ENCODE peak calls at places on chromosomes 2 and 18, in four cellular contexts. U, I, Z and G are unnamed samples.

GRCh38 chr2:8391584-8391983 is 290.3 kb upstream of the ID2 start:
- DNase-seq in U (no peak), I (no peak), Z (no peak), G (no peak)

GRCh38 chr2:226609361-226609760 is 190.3 kb downstream of the IRS1 start:
- DNase-seq in Z (no peak), U (no peak), I (no peak), G (no peak)

GRCh38 chr2:224284134-224284946 is 117.6 kb downstream of the FAM124B start:
- DNase-seq in I (peak; percentile 73), Z (peak; percentile 6), U (peak; percentile 23), G (no peak)

GRCh38 chr2:219286436-219287115 is 7.4 kb downstream of the DNAJB2 start:
- DNase-seq in I (no peak), U (no peak), Z (no peak), G (no peak)

GRCh38 chr2:174573621-174574081 is 24.0 kb downstream of the WIPF1 start:
- DNase-seq in U (no peak), I (no peak), Z (no peak), G (no peak)

GRCh38 chr2:12769492-12770105 is 52.9 kb downstream of the TRIB2 start:
- DNase-seq in U (no peak), I (no peak), Z (no peak), G (no peak)

GRCh38 chr2:168428431-168428830 is 27.6 kb upstream of the CERS6 start:
- DNase-seq in U (no peak), Z (no peak), I (no peak), G (no peak)

GRCh38 chr2:55418512-55419235 is 982 bp downstream of the CCDC88A start:
- DNase-seq in Z (peak; percentile 22), I (peak; percentile 30), U (no peak), G (no peak)

GRCh38 chr2:160062283-160063005 is at the start of gene PLA2R1:
- DNase-seq in U (peak; percentile 73), I (no peak), Z (no peak), G (no peak)

GRCh38 chr18:79396431-79397287 is 929 bp downstream of the NFATC1 start:
- DNase-seq in U (peak; percentile 63), I (no peak), Z (no peak), G (no peak)

GRCh38 chr18:24811963-24812681 is 351.7 kb downstream of the HRH4 start:
- DNase-seq in U (no peak), I (no peak), Z (no peak), G (no peak)

GRCh38 chr2:2291500-2292260 is 39.4 kb downstream of the MYT1L start:
- DNase-seq in I (no peak), U (peak; percentile 71), Z (no peak), G (no peak)

GRCh38 chr2:222568866-222569265 is 87.0 kb downstream of the FARSB start:
- DNase-seq in U (no peak), I (no peak), Z (no peak), G (no peak)

GRCh38 chr18:61474918-61475317 is 141.7 kb downstream of the CDH20 start:
- DNase-seq in I (no peak), U (no peak), Z (no peak), G (no peak)

GRCh38 chr2:111534816-111535803 is 348.9 kb downstream of the ANAPC1 start:
- DNase-seq in I (peak; percentile 83), Z (no peak), U (no peak), G (no peak)

GRCh38 chr18:47882641-47883040 is 47.8 kb downstream of the SMAD2 start:
- DNase-seq in I (no peak), U (no peak), Z (no peak), G (no peak)

GRCh38 chr2:236663671-236664101 is 94.1 kb downstream of the ACKR3 start:
- DNase-seq in U (no peak), Z (no peak), I (no peak), G (no peak)

GRCh38 chr18:2880473-2880872 is 33.7 kb downstream of the EMILIN2 start:
- DNase-seq in Z (no peak), U (no peak), I (no peak), G (no peak)

GRCh38 chr18:2882201-2882600 is 35.4 kb downstream of the EMILIN2 start:
- DNase-seq in I (no peak), Z (no peak), U (no peak), G (no peak)

GRCh38 chr18:2881490-2882195 is 34.8 kb downstream of the EMILIN2 start:
- DNase-seq in I (no peak), U (no peak), Z (no peak), G (no peak)

GRCh38 chr18:2883137-2883671 is 36.4 kb downstream of the EMILIN2 start:
- DNase-seq in Z (no peak), I (no peak), U (no peak), G (no peak)

GRCh38 chr18:2881088-2881487 is 34.3 kb downstream of the EMILIN2 start:
- DNase-seq in I (no peak), Z (no peak), U (no peak), G (no peak)
- TF ChIP-seq TCF7 in I (no peak), Z (no peak), U (no peak), G (no peak)

GRCh38 chr2:135257383-135258090 is 205.4 kb downstream of the RAB3GAP1 start:
- DNase-seq in I (no peak), Z (no peak), U (no peak), G (no peak)
- TF ChIP-seq TCF7 in I (no peak), Z (no peak), U (no peak), G (no peak)

GRCh38 chr2:207863345-207863744 is 93.6 kb upstream of the FZD5 start:
- DNase-seq in U (no peak), I (no peak), Z (no peak), G (no peak)
- TF ChIP-seq TCF7 in U (no peak), I (no peak), Z (no peak), G (no peak)

GRCh38 chr2:241802806-241803318 is 6.1 kb upstream of the NEU4 start:
- DNase-seq in I (no peak), Z (no peak), U (no peak), G (no peak)

GRCh38 chr2:241801611-241802420 is 7.2 kb upstream of the NEU4 start:
- DNase-seq in Z (peak; percentile 81), I (no peak), U (peak; percentile 55), G (no peak)

GRCh38 chr2:241802421-241802749 is 6.6 kb upstream of the NEU4 start:
- DNase-seq in Z (peak; percentile 36), U (no peak), I (no peak), G (no peak)

GRCh38 chr2:241804326-241805276 is 4.4 kb upstream of the NEU4 start:
- DNase-seq in U (no peak), I (peak; percentile 34), Z (peak; percentile 21), G (no peak)

GRCh38 chr2:241803387-241804325 is 5.3 kb upstream of the NEU4 start:
- DNase-seq in U (no peak), Z (no peak), I (no peak), G (no peak)
- TF ChIP-seq TCF7 in U (peak; percentile 60), Z (no peak), I (no peak), G (no peak)

GRCh38 chr18:73940721-73941120 is 206.9 kb downstream of the FBXO15 start:
- DNase-seq in U (no peak), I (no peak), Z (no peak), G (no peak)
- TF ChIP-seq TCF7 in U (no peak), I (no peak), Z (no peak), G (no peak)

GRCh38 chr18:21735452-21736015 is 5.1 kb upstream of the MIB1 start:
- DNase-seq in Z (peak; percentile 58), I (peak; percentile 79), U (peak; percentile 62), G (no peak)
- TF ChIP-seq TCF7 in Z (no peak), I (no peak), U (no peak), G (no peak)

GRCh38 chr2:195642027-195642676 is 14.9 kb upstream of the SLC39A10 start:
- DNase-seq in U (no peak), I (no peak), Z (no peak), G (no peak)
- TF ChIP-seq TCF7 in U (no peak), I (no peak), Z (no peak), G (no peak)

GRCh38 chr2:191178806-191179514 is 28.2 kb upstream of the STAT4 start:
- DNase-seq in Z (no peak), I (no peak), U (no peak), G (no peak)
- TF ChIP-seq TCF7 in Z (no peak), I (no peak), U (no peak), G (no peak)

DNA sequence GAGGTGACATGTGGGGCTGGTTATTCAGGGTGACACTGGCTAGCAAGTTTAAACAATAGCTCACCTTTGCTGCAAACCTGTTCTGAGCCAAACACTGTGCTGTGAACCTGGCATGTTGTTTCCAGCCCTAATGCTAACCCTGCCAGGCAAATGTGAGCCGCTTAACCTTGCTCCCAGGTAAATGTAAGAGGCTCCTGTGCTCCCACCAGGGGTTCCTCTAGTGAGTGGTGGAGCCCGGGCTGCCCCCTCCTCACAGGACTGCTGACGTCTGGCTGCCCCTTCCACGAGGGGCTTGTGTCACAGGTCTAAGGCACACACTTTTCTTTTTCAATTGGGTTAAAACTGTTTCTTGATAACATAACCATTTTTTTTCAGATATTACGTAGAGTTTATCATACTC is 223.7 kb downstream of the DCDC2C start:
- DNase-seq in Z (no peak), U (no peak), I (no peak), G (no peak)
- TF ChIP-seq TCF7 in Z (no peak), U (no peak), I (no peak), G (no peak)

GRCh38 chr2:212454149-212454548 is 84.5 kb downstream of the ERBB4 start:
- DNase-seq in I (no peak), Z (no peak), U (no peak), G (no peak)

GRCh38 chr2:212448698-212449097 is 89.9 kb downstream of the ERBB4 start:
- DNase-seq in Z (no peak), I (peak; percentile 84), U (no peak), G (no peak)

DNA sequence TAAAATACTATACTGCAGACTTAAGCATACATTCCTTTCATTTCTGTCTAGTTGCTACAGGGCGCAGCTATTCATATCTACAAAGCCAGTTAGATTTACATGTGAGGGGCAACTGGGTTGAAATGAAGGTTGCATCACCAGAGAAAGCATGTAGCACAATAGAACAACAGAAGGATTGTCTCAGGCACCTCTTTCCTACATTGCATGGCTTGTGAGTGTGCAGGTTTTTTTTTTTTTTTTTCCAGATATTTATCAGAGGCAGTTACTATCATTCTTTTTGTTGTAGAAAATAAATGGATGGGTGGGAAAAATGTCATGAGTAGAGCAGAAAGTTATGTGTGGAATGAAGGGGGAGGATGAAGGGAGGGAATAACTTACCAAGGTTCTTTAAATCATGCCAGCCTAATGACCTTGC is 86.8 kb downstream of the ERBB4 start:
- DNase-seq in I (peak; percentile 99), U (no peak), Z (no peak), G (no peak)
- TF ChIP-seq TCF7 in I (peak; percentile 64), U (no peak), Z (no peak), G (no peak)